ENCODE peak calls at places on chromosomes 7 and 10, in five cellular contexts. Y is stimulated activated CD4-positive, alpha-beta T cell treated with anti-CD3 and anti-CD28 coated beads, Interleukin-1b, Interleukin-23, amount 100 ng/mL, for 24 hours; W is T1000; M is ascending aorta; R is NAMALWA. O is an unnamed sample.

GRCh38 chr10:129293991-129294700 is 172.9 kb upstream of the MGMT start:
- DNase-seq in Y (no peak), W (no peak), M (no peak), R (no peak), O (no peak)

GRCh38 chr10:13743101-13743693 is 156.4 kb downstream of the PRPF18 start:
- DNase-seq in W (no peak), R (no peak), M (no peak), Y (no peak), O (no peak)

GRCh38 chr10:100128951-100129350 is 47.3 kb upstream of the CPN1 start:
- DNase-seq in Y (no peak), M (no peak), W (no peak), R (no peak), O (no peak)

GRCh38 chr10:127872871-127873600 is 19.7 kb downstream of the CLRN3 start:
- DNase-seq in R (no peak), W (no peak), Y (no peak), M (no peak), O (no peak)

GRCh38 chr7:152674860-152675760 is 831 bp downstream of the XRCC2 start:
- DNase-seq in R (peak), W (no peak), M (no peak), Y (peak), O (no peak)

GRCh38 chr7:117014673-117015133 is 61.4 kb downstream of the ST7 start:
- DNase-seq in Y (no peak), R (peak), M (no peak), W (no peak), O (peak)

GRCh38 chr7:97004931-97005763 is at the start of gene DLX6:
- DNase-seq in Y (no peak), M (no peak), W (peak), R (no peak), O (peak)

GRCh38 chr10:91043173-91043910 is 122.5 kb upstream of the ANKRD1 start:
- DNase-seq in W (no peak), Y (no peak), R (peak), M (no peak), O (no peak)

GRCh38 chr7:139875821-139876241 is 46.8 kb downstream of the TBXAS1 start:
- DNase-seq in W (no peak), R (no peak), M (no peak), Y (no peak), O (no peak)

GRCh38 chr10:12484945-12485805 is 135.8 kb downstream of the CAMK1D start:
- DNase-seq in R (peak), W (no peak), Y (peak), M (no peak), O (peak)

GRCh38 chr10:79272353-79272752 is 74.9 kb upstream of the PPIF start:
- DNase-seq in Y (no peak), M (no peak), W (no peak), R (no peak), O (no peak)

GRCh38 chr10:49141541-49142332 is 7.9 kb upstream of the FAM170B start:
- DNase-seq in R (no peak), W (no peak), M (no peak), Y (no peak), O (no peak)

GRCh38 chr7:120272261-120272895 is 597 bp upstream of the KCND2 start:
- DNase-seq in Y (no peak), W (no peak), R (peak), M (no peak), O (peak)

GRCh38 chr10:124677291-124677690 is 66.9 kb downstream of the FAM53B start:
- DNase-seq in R (no peak), Y (no peak), M (no peak), W (no peak), O (no peak)

GRCh38 chr7:86939197-86939814 is 120.1 kb downstream of the ELAPOR2 start:
- DNase-seq in R (peak), M (no peak), Y (peak), W (peak), O (peak)

GRCh38 chr7:78563186-78563585 is 764.6 kb downstream of the PHTF2 start:
- DNase-seq in Y (no peak), M (no peak), R (no peak), W (no peak), O (no peak)

GRCh38 chr10:34254596-34254995 is 560.5 kb downstream of the PARD3 start:
- DNase-seq in M (no peak), Y (no peak), R (no peak), W (no peak), O (no peak)

GRCh38 chr7:25863727-25864116 is 288.3 kb upstream of the NFE2L3 start:
- DNase-seq in W (no peak), M (no peak), Y (no peak), R (peak), O (no peak)

GRCh38 chr7:74599251-74599650 is 58.3 kb upstream of the GTF2I start:
- DNase-seq in R (no peak), M (no peak), Y (no peak), W (no peak), O (no peak)

GRCh38 chr7:101923276-101923985 is 106.0 kb downstream of the CUX1 start:
- DNase-seq in M (no peak), W (no peak), Y (no peak), R (no peak), O (no peak)

GRCh38 chr7:95596183-95597135 is at the start of gene PDK4:
- DNase-seq in M (peak), Y (no peak), R (no peak), W (peak), O (no peak)

GRCh38 chr10:70475661-70476060 is 2.9 kb upstream of the PALD1 start:
- DNase-seq in W (no peak), Y (no peak), M (no peak), R (no peak), O (no peak)

GRCh38 chr10:130545122-130545521 is 408.9 kb downstream of the GLRX3 start:
- DNase-seq in W (no peak), Y (no peak), R (no peak), M (no peak), O (no peak)

GRCh38 chr10:53748319-53748718 is 975.7 kb upstream of the MBL2 start:
- DNase-seq in Y (no peak), M (no peak), W (no peak), R (no peak), O (no peak)

GRCh38 chr7:137324796-137325700 is 18.5 kb downstream of the PTN start:
- DNase-seq in R (no peak), W (no peak), Y (no peak), M (no peak), O (no peak)

GRCh38 chr10:95820363-95820762 is 64.4 kb downstream of the ENTPD1 start:
- DNase-seq in R (peak), M (no peak), Y (no peak), W (no peak), O (no peak)

GRCh38 chr10:22475857-22476600 is 130.7 kb downstream of the SPAG6 start:
- DNase-seq in Y (no peak), M (no peak), R (peak), W (no peak), O (peak)

GRCh38 chr7:22060197-22060596 is 114.5 kb upstream of the CDCA7L start:
- DNase-seq in Y (no peak), M (no peak), W (no peak), R (no peak), O (no peak)

GRCh38 chr10:79286318-79286951 is 60.8 kb upstream of the PPIF start:
- DNase-seq in Y (peak), R (peak), W (no peak), M (peak), O (peak)

GRCh38 chr7:90262438-90262837 is 17.5 kb downstream of the CFAP69 start:
- DNase-seq in Y (no peak), M (no peak), R (peak), W (no peak), O (peak)